ENCODE peak calls at places on chromosomes 12 and 14, in five cellular contexts. V, T, L, I and G are unnamed samples.

GRCh38 chr12:79983969-79984629 is 49.2 kb upstream of the PPP1R12A start:
- DNase-seq in V (no peak), T (no peak), L (no peak), I (no peak), G (no peak)

GRCh38 chr14:56580317-56580711 is 716 bp downstream of the TMEM260 start:
- DNase-seq in V (no peak), T (no peak), L (no peak), I (no peak), G (no peak)

GRCh38 chr14:24535737-24536136 is 27.7 kb upstream of the CMA1 start:
- DNase-seq in V (no peak), T (peak; percentile 2), L (no peak), I (no peak), G (no peak)

GRCh38 chr12:62631531-62632520 is 165.2 kb downstream of the MON2 start:
- DNase-seq in V (peak; percentile 87), T (peak; percentile 55), L (peak; percentile 41), I (peak; percentile 29), G (peak; percentile 78)

GRCh38 chr12:123559468-123559867 is 24.9 kb upstream of the TMED2 start:
- DNase-seq in V (no peak), T (no peak), L (no peak), I (no peak), G (no peak)

GRCh38 chr14:47332099-47332498 is 343.3 kb downstream of the MDGA2 start:
- DNase-seq in V (no peak), T (no peak), L (no peak), I (no peak), G (no peak)

GRCh38 chr14:63542231-63542999 is 762 bp downstream of the PPP2R5E start:
- DNase-seq in V (no peak), T (peak; percentile 13), L (peak; percentile 33), I (peak; percentile 15), G (peak; percentile 48)

GRCh38 chr12:18358930-18359329 is 97.6 kb downstream of the PIK3C2G start:
- DNase-seq in V (no peak), T (no peak), L (no peak), I (no peak), G (no peak)

GRCh38 chr12:19431407-19432308 is 7.6 kb upstream of the AEBP2 start:
- DNase-seq in V (no peak), T (no peak), L (no peak), I (no peak), G (no peak)

GRCh38 chr12:53023-53734 is 13.4 kb upstream of the IQSEC3 start:
- DNase-seq in V (no peak), T (no peak), L (no peak), I (no peak), G (no peak)

GRCh38 chr14:74080820-74081460 is 3.3 kb downstream of the ALDH6A1 start:
- DNase-seq in V (no peak), T (peak; percentile 33), L (no peak), I (no peak), G (no peak)

GRCh38 chr12:47754126-47754525 is 4.6 kb downstream of the RAPGEF3 start:
- DNase-seq in V (no peak), T (no peak), L (no peak), I (no peak), G (no peak)

GRCh38 chr12:42742691-42743090 is 153.1 kb upstream of the PRICKLE1 start:
- DNase-seq in V (no peak), T (no peak), L (no peak), I (no peak), G (no peak)

GRCh38 chr14:87081004-87081403 is 912.0 kb downstream of the GALC start:
- DNase-seq in V (no peak), T (no peak), L (no peak), I (no peak), G (no peak)

GRCh38 chr14:94121485-94121884 is 7.9 kb downstream of the IFI27L2 start:
- DNase-seq in V (no peak), T (no peak), L (no peak), I (no peak), G (no peak)

GRCh38 chr12:110829308-110829707 is 17.5 kb upstream of the CCDC63 start:
- DNase-seq in V (no peak), T (no peak), L (no peak), I (no peak), G (no peak)

GRCh38 chr14:105201928-105202513 is 20.9 kb upstream of the NUDT14 start:
- DNase-seq in V (no peak), T (no peak), L (no peak), I (no peak), G (no peak)

GRCh38 chr14:105201156-105201927 is 20.2 kb upstream of the NUDT14 start:
- DNase-seq in V (no peak), T (no peak), L (no peak), I (no peak), G (no peak)

GRCh38 chr14:105204206-105204930 is 23.3 kb upstream of the NUDT14 start:
- DNase-seq in V (no peak), T (peak; percentile 92), L (peak; percentile 83), I (peak; percentile 93), G (peak; percentile 96)

GRCh38 chr14:105203701-105204100 is 22.6 kb upstream of the NUDT14 start:
- DNase-seq in V (no peak), T (no peak), L (no peak), I (no peak), G (no peak)

DNA sequence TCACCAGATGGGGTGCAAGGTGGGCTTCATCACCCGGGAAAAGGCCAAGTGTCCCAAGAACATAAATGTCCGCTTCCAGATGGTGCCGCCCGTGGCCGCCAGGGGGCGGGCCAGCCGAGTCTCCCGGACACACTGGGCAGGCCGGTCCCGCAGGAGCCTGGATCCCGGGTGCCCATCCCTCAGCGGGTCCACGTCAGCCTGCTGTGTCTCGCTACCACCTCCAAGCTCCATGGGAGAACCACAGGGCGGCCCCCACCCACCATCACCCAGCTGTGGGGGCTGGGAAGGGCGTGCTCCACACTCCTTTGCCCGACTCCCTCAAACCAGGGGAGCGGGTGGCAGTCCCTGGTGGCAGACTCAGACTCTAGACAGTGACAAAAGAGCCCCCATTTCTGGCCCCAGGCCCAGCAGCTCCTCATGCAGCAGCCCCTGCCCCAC is 22.0 kb upstream of the NUDT14 start:
- DNase-seq in V (peak; percentile 94), T (peak; percentile 77), L (peak; percentile 77), I (peak; percentile 69), G (peak; percentile 75)
- H3K4me1 ChIP-seq in V (no peaks in the 10 kb centered on the region), T (peaks cover 49% of the 10 kb centered on the region), L (no peaks in the 10 kb centered on the region), I (peaks cover 21% of the 10 kb centered on the region), G (peaks cover 17% of the 10 kb centered on the region)

GRCh38 chr14:105694961-105695360 is 168.6 kb downstream of the TMEM121 start:
- DNase-seq in V (no peak), T (no peak), L (no peak), I (no peak), G (no peak)

GRCh38 chr14:105685003-105685402 is 158.6 kb downstream of the TMEM121 start:
- DNase-seq in V (no peak), T (no peak), L (no peak), I (no peak), G (no peak)

GRCh38 chr14:105689722-105690121 is 163.3 kb downstream of the TMEM121 start:
- DNase-seq in V (no peak), T (no peak), L (no peak), I (no peak), G (no peak)

GRCh38 chr14:105690671-105691070 is 164.3 kb downstream of the TMEM121 start:
- DNase-seq in V (no peak), T (no peak), L (no peak), I (no peak), G (no peak)
- H3K4me1 ChIP-seq in V (no peaks in the 10 kb centered on the region), T (no peaks in the 10 kb centered on the region), L (no peaks in the 10 kb centered on the region), I (no peaks in the 10 kb centered on the region), G (no peaks in the 10 kb centered on the region)

GRCh38 chr14:101538865-101539264 is 22.4 kb upstream of the DIO3 start:
- DNase-seq in V (no peak), T (no peak), L (no peak), I (no peak), G (no peak)
- H3K4me1 ChIP-seq in V (no peaks in the 10 kb centered on the region), T (no peaks in the 10 kb centered on the region), L (no peaks in the 10 kb centered on the region), I (no peaks in the 10 kb centered on the region), G (no peaks in the 10 kb centered on the region)

GRCh38 chr12:116138380-116138779 is 139.1 kb downstream of the MED13L start:
- DNase-seq in V (no peak), T (no peak), L (no peak), I (no peak), G (no peak)
- H3K4me1 ChIP-seq in V (peaks cover 4% of the 10 kb centered on the region), T (peaks cover 28% of the 10 kb centered on the region), L (peaks cover 19% of the 10 kb centered on the region), I (peaks cover 26% of the 10 kb centered on the region), G (peaks cover 16% of the 10 kb centered on the region)

GRCh38 chr14:105453847-105454246 is 20.8 kb upstream of the CRIP2 start:
- DNase-seq in V (no peak), T (no peak), L (no peak), I (no peak), G (no peak)
- H3K4me1 ChIP-seq in V (no peaks in the 10 kb centered on the region), T (peaks cover 5% of the 10 kb centered on the region), L (no peaks in the 10 kb centered on the region), I (no peaks in the 10 kb centered on the region), G (no peaks in the 10 kb centered on the region)

GRCh38 chr12:64440100-64440499 is 11.8 kb upstream of the TBK1 start:
- DNase-seq in V (no peak), T (no peak), L (no peak), I (no peak), G (no peak)
- H3K4me1 ChIP-seq in V (no peaks in the 10 kb centered on the region), T (no peaks in the 10 kb centered on the region), L (no peaks in the 10 kb centered on the region), I (no peaks in the 10 kb centered on the region), G (no peaks in the 10 kb centered on the region)

GRCh38 chr12:117583677-117584076 is 222.3 kb upstream of the NOS1 start:
- DNase-seq in V (no peak), T (no peak), L (no peak), I (no peak), G (no peak)
- H3K4me1 ChIP-seq in V (no peaks in the 10 kb centered on the region), T (peaks cover 3% of the 10 kb centered on the region), L (no peaks in the 10 kb centered on the region), I (no peaks in the 10 kb centered on the region), G (no peaks in the 10 kb centered on the region)

GRCh38 chr12:9813821-9814798 is 13.2 kb upstream of the KLRF1 start:
- DNase-seq in V (peak; percentile 90), T (peak; percentile 74), L (peak; percentile 82), I (peak; percentile 26), G (peak; percentile 88)
- H3K4me1 ChIP-seq in V (no peaks in the 10 kb centered on the region), T (peaks cover 7% of the 10 kb centered on the region), L (no peaks in the 10 kb centered on the region), I (no peaks in the 10 kb centered on the region), G (no peaks in the 10 kb centered on the region)

DNA sequence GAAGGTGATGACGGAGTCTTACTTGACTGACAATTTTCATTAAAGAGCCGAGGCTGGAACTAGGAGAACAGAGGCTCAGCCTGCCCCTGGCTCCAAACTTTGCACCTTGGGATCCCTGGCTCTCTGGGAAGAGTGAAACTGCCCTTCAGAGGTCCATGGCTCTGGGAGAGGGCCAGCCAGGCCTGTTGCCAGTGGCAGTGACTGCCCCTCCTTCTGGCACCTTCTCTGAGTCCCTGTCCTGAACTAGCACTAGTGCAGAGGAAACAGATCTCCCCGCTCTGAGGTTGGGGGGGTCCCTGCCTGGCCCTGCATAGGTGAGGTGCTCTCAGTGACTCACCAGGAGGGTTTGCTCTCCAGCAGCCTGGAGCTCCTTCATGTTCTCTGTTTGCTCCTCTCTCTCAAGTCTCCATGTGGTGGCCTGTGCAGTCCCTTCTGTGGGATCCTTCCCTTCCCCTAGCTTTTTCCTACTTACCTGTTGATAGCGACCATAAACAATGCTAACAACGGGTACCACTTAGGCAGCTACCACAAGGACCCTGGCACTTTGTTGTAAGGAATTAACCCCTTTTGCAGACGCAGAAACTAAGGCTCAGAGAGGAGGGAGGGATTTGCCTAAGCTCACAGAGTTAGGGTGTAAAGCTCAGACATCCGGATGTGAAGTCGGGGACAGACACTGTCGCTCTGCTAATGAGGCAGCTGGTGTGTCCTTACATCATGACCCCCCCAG is 22.4 kb downstream of the FAM222A start:
- DNase-seq in V (peak; percentile 51), T (peak; percentile 16), L (no peak), I (no peak), G (peak; percentile 90)
- H3K4me1 ChIP-seq in V (no peaks in the 10 kb centered on the region), T (peaks cover 56% of the 10 kb centered on the region), L (no peaks in the 10 kb centered on the region), I (peaks cover 11% of the 10 kb centered on the region), G (no peaks in the 10 kb centered on the region)